ENCODE peak calls at places on chromosomes 13 and 19, in four cellular contexts. Z, R, A and G are unnamed samples.

GRCh38 chr13:67094952-67095351 is 135.2 kb downstream of the PCDH9 start:
- DNase-seq in Z (no peak), R (no peak), A (no peak), G (no peak)

GRCh38 chr19:8512115-8512967 is 1.6 kb downstream of the ZNF414 start:
- DNase-seq in Z (peak; percentile 49), R (no peak), A (no peak), G (no peak)

GRCh38 chr13:74062933-74063332 is 71.3 kb downstream of the KLF12 start:
- DNase-seq in Z (peak; percentile 39), R (peak; percentile 80), A (no peak), G (peak; percentile 72)

GRCh38 chr13:76663941-76664340 is 222.3 kb downstream of the KCTD12 start:
- DNase-seq in Z (peak; percentile 25), R (no peak), A (no peak), G (no peak)

GRCh38 chr13:87893186-87893585 is 222.0 kb downstream of the SLITRK5 start:
- DNase-seq in Z (no peak), R (no peak), A (no peak), G (no peak)

GRCh38 chr13:20993661-20994440 is 67.5 kb downstream of the LATS2 start:
- DNase-seq in Z (peak; percentile 86), R (no peak), A (no peak), G (peak; percentile 88)

GRCh38 chr19:53881482-53882390 is at the start of gene PRKCG:
- DNase-seq in Z (peak; percentile 55), R (no peak), A (peak; percentile 55), G (no peak)

GRCh38 chr13:94559201-94559795 is 36.7 kb downstream of the TGDS start:
- DNase-seq in Z (no peak), R (no peak), A (no peak), G (no peak)

GRCh38 chr19:22627526-22627925 is 6.6 kb upstream of the ZNF492 start:
- DNase-seq in Z (no peak), R (no peak), A (no peak), G (no peak)

GRCh38 chr13:97627566-97627965 is 193.6 kb downstream of the RAP2A start:
- DNase-seq in Z (peak; percentile 83), R (peak; percentile 40), A (no peak), G (peak; percentile 91)

GRCh38 chr19:55467236-55468053 is 2.9 kb upstream of the C19orf85 start:
- DNase-seq in Z (peak; percentile 92), R (peak; percentile 57), A (peak; percentile 62), G (no peak)

GRCh38 chr13:112702983-112703379 is 13.1 kb downstream of the ATP11A start:
- DNase-seq in Z (no peak), R (no peak), A (no peak), G (no peak)

GRCh38 chr19:56084835-56085536 is 36.1 kb downstream of the ZNF787 start:
- DNase-seq in Z (no peak), R (no peak), A (no peak), G (no peak)

GRCh38 chr13:111158136-111158805 is 43.2 kb downstream of the ARHGEF7 start:
- DNase-seq in Z (no peak), R (no peak), A (no peak), G (no peak)

GRCh38 chr13:79525458-79525857 is 44.5 kb downstream of the NDFIP2 start:
- DNase-seq in Z (no peak), R (no peak), A (no peak), G (no peak)

GRCh38 chr13:45713106-45713690 is 11.1 kb downstream of the CBY2 start:
- DNase-seq in Z (no peak), R (no peak), A (no peak), G (no peak)

GRCh38 chr19:34806976-34807860 is 34.2 kb upstream of the ZNF599 start:
- DNase-seq in Z (no peak), R (no peak), A (no peak), G (no peak)

GRCh38 chr19:2251577-2252480 is 2.7 kb downstream of the AMH start:
- DNase-seq in Z (no peak), R (no peak), A (no peak), G (no peak)